ENCODE peak calls at places on chromosome 7, in four cellular contexts. One of them, this sample, is unnamed.

GRCh38 chr7:27104244-27105149 is 2.0 kb upstream of the HOXA2 start:
- DNase-seq in tibial artery: no peak
- DNase-seq in coronary artery: no peak
- DNase-seq in endodermal cell: no peak
- DNase-seq in this sample: no peak

GRCh38 chr7:15889501-15889900 is 203.0 kb upstream of the MEOX2 start:
- DNase-seq in tibial artery: no peak
- DNase-seq in endodermal cell: peak
- DNase-seq in coronary artery: no peak
- DNase-seq in this sample: no peak

GRCh38 chr7:149496642-149497391 is 792 bp downstream of the ZNF746 start:
- DNase-seq in tibial artery: no peak
- DNase-seq in coronary artery: no peak
- DNase-seq in endodermal cell: peak
- DNase-seq in this sample: no peak

GRCh38 chr7:45191361-45191760 is 33.8 kb downstream of the RAMP3 start:
- DNase-seq in coronary artery: no peak
- DNase-seq in endodermal cell: no peak
- DNase-seq in tibial artery: no peak
- DNase-seq in this sample: no peak

GRCh38 chr7:55568613-55569268 is 3.6 kb downstream of the VOPP1 start:
- DNase-seq in coronary artery: no peak
- DNase-seq in endodermal cell: no peak
- DNase-seq in tibial artery: no peak
- DNase-seq in this sample: no peak

GRCh38 chr7:107501593-107501992 is 31.7 kb downstream of the GPR22 start:
- DNase-seq in endodermal cell: peak
- DNase-seq in tibial artery: no peak
- DNase-seq in coronary artery: no peak
- DNase-seq in this sample: no peak

GRCh38 chr7:123215350-123215749 is 15.6 kb upstream of the SLC13A1 start:
- DNase-seq in endodermal cell: no peak
- DNase-seq in coronary artery: no peak
- DNase-seq in tibial artery: no peak
- DNase-seq in this sample: no peak

GRCh38 chr7:114819629-114820362 is 102.1 kb upstream of the MDFIC start:
- DNase-seq in tibial artery: no peak
- DNase-seq in coronary artery: no peak
- DNase-seq in endodermal cell: no peak
- DNase-seq in this sample: peak

GRCh38 chr7:155223503-155223902 is 74.2 kb upstream of the INSIG1 start:
- DNase-seq in tibial artery: no peak
- DNase-seq in endodermal cell: no peak
- DNase-seq in coronary artery: no peak
- DNase-seq in this sample: no peak

GRCh38 chr7:85186083-85186520 is 754 bp downstream of the SEMA3D start:
- DNase-seq in endodermal cell: peak
- DNase-seq in coronary artery: peak
- DNase-seq in tibial artery: peak
- DNase-seq in this sample: peak

GRCh38 chr7:93365341-93365740 is 133.2 kb downstream of the VPS50 start:
- DNase-seq in tibial artery: no peak
- DNase-seq in coronary artery: no peak
- DNase-seq in endodermal cell: no peak
- DNase-seq in this sample: no peak

GRCh38 chr7:22610871-22611757 is 111.1 kb upstream of the STEAP1B start:
- DNase-seq in coronary artery: no peak
- DNase-seq in endodermal cell: no peak
- DNase-seq in tibial artery: no peak
- DNase-seq in this sample: no peak

GRCh38 chr7:74412061-74412460 is 41.6 kb upstream of the GTF2IRD1 start:
- DNase-seq in coronary artery: no peak
- DNase-seq in endodermal cell: peak
- DNase-seq in tibial artery: no peak
- DNase-seq in this sample: no peak

GRCh38 chr7:51009716-51010496 is 227.2 kb upstream of the GRB10 start:
- DNase-seq in coronary artery: peak
- DNase-seq in endodermal cell: no peak
- DNase-seq in tibial artery: no peak
- DNase-seq in this sample: no peak

GRCh38 chr7:142556745-142557144 is 192.5 kb upstream of the PRSS1 start:
- DNase-seq in endodermal cell: peak
- DNase-seq in coronary artery: peak
- DNase-seq in tibial artery: no peak
- DNase-seq in this sample: peak

GRCh38 chr7:84123903-84124573 is 70.6 kb downstream of the SEMA3A start:
- DNase-seq in tibial artery: no peak
- DNase-seq in coronary artery: no peak
- DNase-seq in endodermal cell: no peak
- DNase-seq in this sample: no peak

GRCh38 chr7:24978837-24979469 is 1.0 kb downstream of the OSBPL3 start:
- DNase-seq in endodermal cell: peak
- DNase-seq in tibial artery: no peak
- DNase-seq in coronary artery: no peak
- DNase-seq in this sample: no peak

GRCh38 chr7:107659666-107660065 is 962 bp upstream of the SLC26A4 start:
- DNase-seq in coronary artery: no peak
- DNase-seq in endodermal cell: no peak
- DNase-seq in tibial artery: no peak
- DNase-seq in this sample: no peak

GRCh38 chr7:139680676-139681462 is 96.9 kb downstream of the HIPK2 start:
- DNase-seq in coronary artery: peak
- DNase-seq in tibial artery: peak
- DNase-seq in endodermal cell: no peak
- DNase-seq in this sample: peak

GRCh38 chr7:83161186-83161585 is 1.5 kb downstream of the PCLO start:
- DNase-seq in tibial artery: no peak
- DNase-seq in coronary artery: no peak
- DNase-seq in endodermal cell: no peak
- DNase-seq in this sample: no peak

GRCh38 chr7:65475734-65476319 is 102.2 kb downstream of the ZNF92 start:
- DNase-seq in tibial artery: no peak
- DNase-seq in coronary artery: no peak
- DNase-seq in endodermal cell: no peak
- DNase-seq in this sample: no peak

GRCh38 chr7:120273476-120273975 is 551 bp downstream of the KCND2 start:
- DNase-seq in endodermal cell: peak
- DNase-seq in tibial artery: no peak
- DNase-seq in coronary artery: no peak
- DNase-seq in this sample: peak

GRCh38 chr7:20223356-20223755 is 6.2 kb upstream of the MACC1 start:
- DNase-seq in coronary artery: no peak
- DNase-seq in endodermal cell: no peak
- DNase-seq in tibial artery: no peak
- DNase-seq in this sample: no peak

GRCh38 chr7:42753917-42754363 is 157.9 kb downstream of the C7orf25 start:
- DNase-seq in tibial artery: no peak
- DNase-seq in coronary artery: no peak
- DNase-seq in endodermal cell: no peak
- DNase-seq in this sample: no peak

GRCh38 chr7:28360739-28361138 is 51.6 kb upstream of the CREB5 start:
- DNase-seq in tibial artery: no peak
- DNase-seq in endodermal cell: no peak
- DNase-seq in coronary artery: no peak
- DNase-seq in this sample: no peak

GRCh38 chr7:88922944-88923343 is 127.4 kb upstream of the TEX47 start:
- DNase-seq in endodermal cell: no peak
- DNase-seq in coronary artery: no peak
- DNase-seq in tibial artery: no peak
- DNase-seq in this sample: no peak

GRCh38 chr7:127904706-127905056 is 126.6 kb downstream of the LRRC4 start:
- DNase-seq in endodermal cell: no peak
- DNase-seq in coronary artery: no peak
- DNase-seq in tibial artery: no peak
- DNase-seq in this sample: no peak

GRCh38 chr7:116495737-116496136 is 3.8 kb upstream of the CAV2 start:
- DNase-seq in endodermal cell: no peak
- DNase-seq in coronary artery: no peak
- DNase-seq in tibial artery: no peak
- DNase-seq in this sample: no peak

GRCh38 chr7:38819463-38819862 is 89.5 kb downstream of the VPS41 start:
- DNase-seq in tibial artery: no peak
- DNase-seq in coronary artery: no peak
- DNase-seq in endodermal cell: no peak
- DNase-seq in this sample: no peak

GRCh38 chr7:113013761-113014449 is 72.7 kb downstream of the GPR85 start:
- DNase-seq in tibial artery: no peak
- DNase-seq in endodermal cell: no peak
- DNase-seq in coronary artery: no peak
- DNase-seq in this sample: no peak

GRCh38 chr7:112858838-112859237 is 68.6 kb upstream of the TMEM168 start:
- DNase-seq in endodermal cell: no peak
- DNase-seq in tibial artery: no peak
- DNase-seq in coronary artery: no peak
- DNase-seq in this sample: no peak

GRCh38 chr7:51313276-51314035 is 3.2 kb downstream of the COBL start:
- DNase-seq in endodermal cell: peak
- DNase-seq in coronary artery: no peak
- DNase-seq in tibial artery: no peak
- DNase-seq in this sample: no peak

GRCh38 chr7:79876769-79877362 is 257.8 kb upstream of the GNAI1 start:
- DNase-seq in tibial artery: no peak
- DNase-seq in coronary artery: no peak
- DNase-seq in endodermal cell: no peak
- DNase-seq in this sample: no peak

GRCh38 chr7:79281406-79281805 is 172.1 kb downstream of the MAGI2 start:
- DNase-seq in endodermal cell: no peak
- DNase-seq in coronary artery: no peak
- DNase-seq in tibial artery: no peak
- DNase-seq in this sample: no peak

GRCh38 chr7:56092789-56093531 is at the start of gene PHKG1:
- DNase-seq in tibial artery: peak
- DNase-seq in endodermal cell: peak
- DNase-seq in coronary artery: peak
- DNase-seq in this sample: no peak

GRCh38 chr7:16967174-16967868 is 85.5 kb upstream of the AGR3 start:
- DNase-seq in coronary artery: no peak
- DNase-seq in endodermal cell: no peak
- DNase-seq in tibial artery: no peak
- DNase-seq in this sample: no peak

GRCh38 chr7:72416846-72417245 is 4.7 kb upstream of the CALN1 start:
- DNase-seq in endodermal cell: no peak
- DNase-seq in coronary artery: no peak
- DNase-seq in tibial artery: no peak
- DNase-seq in this sample: no peak
- H3K27ac ChIP-seq in endodermal cell: no peak
- H3K27ac ChIP-seq in coronary artery: no peak
- H3K27ac ChIP-seq in tibial artery: no peak
- H3K27ac ChIP-seq in this sample: no peak

GRCh38 chr7:151459726-151460473 is 20.0 kb upstream of the CRYGN start:
- DNase-seq in tibial artery: peak
- DNase-seq in coronary artery: peak
- DNase-seq in endodermal cell: peak
- DNase-seq in this sample: peak
- H3K27ac ChIP-seq in tibial artery: peak
- H3K27ac ChIP-seq in coronary artery: peak
- H3K27ac ChIP-seq in endodermal cell: peak
- H3K27ac ChIP-seq in this sample: peak

GRCh38 chr7:151117565-151117964 is 31.3 kb downstream of the AGAP3 start:
- DNase-seq in endodermal cell: no peak
- DNase-seq in coronary artery: no peak
- DNase-seq in tibial artery: no peak
- DNase-seq in this sample: no peak
- H3K27ac ChIP-seq in endodermal cell: no peak
- H3K27ac ChIP-seq in coronary artery: no peak
- H3K27ac ChIP-seq in tibial artery: no peak
- H3K27ac ChIP-seq in this sample: peak

GRCh38 chr7:69722836-69723235 is 124.6 kb downstream of the AUTS2 start:
- DNase-seq in tibial artery: no peak
- DNase-seq in coronary artery: no peak
- DNase-seq in endodermal cell: no peak
- DNase-seq in this sample: no peak
- H3K27ac ChIP-seq in tibial artery: no peak
- H3K27ac ChIP-seq in coronary artery: no peak
- H3K27ac ChIP-seq in endodermal cell: no peak
- H3K27ac ChIP-seq in this sample: no peak

DNA sequence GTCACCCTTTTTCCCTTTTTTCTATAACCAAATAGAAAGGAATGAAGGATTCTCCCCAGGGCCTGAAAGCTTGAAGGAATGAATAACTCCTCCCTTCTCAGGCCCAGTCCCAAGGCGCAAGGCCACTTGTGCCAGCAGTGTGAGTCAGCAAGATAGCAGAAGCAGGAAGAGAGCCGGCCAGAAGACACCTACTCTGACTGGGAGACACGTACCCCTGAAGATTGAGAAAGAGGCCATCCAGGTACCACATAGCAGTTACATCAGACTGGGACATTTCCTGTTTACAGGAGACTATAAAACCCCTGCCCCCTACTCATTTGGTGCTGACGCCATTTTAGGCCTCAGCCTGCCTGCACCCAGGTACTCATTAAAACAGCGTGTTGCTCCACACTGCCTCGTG is 65.5 kb downstream of the LRRC17 start:
- DNase-seq in coronary artery: peak
- DNase-seq in endodermal cell: peak
- DNase-seq in tibial artery: peak
- DNase-seq in this sample: no peak
- H3K27ac ChIP-seq in coronary artery: peak
- H3K27ac ChIP-seq in endodermal cell: no peak
- H3K27ac ChIP-seq in tibial artery: peak
- H3K27ac ChIP-seq in this sample: peak

DNA sequence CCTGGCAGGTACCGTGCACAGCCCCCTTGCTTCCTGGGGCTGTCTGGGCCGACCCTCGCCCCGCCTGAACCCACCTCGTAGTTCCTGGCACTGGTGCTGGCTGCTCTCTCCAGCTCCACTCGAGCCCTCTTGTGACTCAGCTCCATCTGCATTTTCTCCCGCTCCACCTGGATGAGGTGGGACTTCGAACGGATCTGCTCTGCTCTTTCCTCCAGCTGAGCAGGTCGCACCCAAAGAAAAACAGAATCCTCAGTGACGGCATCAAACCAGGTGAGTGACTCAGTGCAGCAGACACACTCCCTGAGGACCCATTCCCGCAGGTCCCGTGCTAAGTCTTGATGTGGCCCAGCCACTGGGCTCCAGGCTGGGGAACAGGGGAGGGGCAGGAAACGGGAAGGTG is 7.4 kb downstream of the MAD1L1 start:
- DNase-seq in tibial artery: no peak
- DNase-seq in coronary artery: no peak
- DNase-seq in endodermal cell: no peak
- DNase-seq in this sample: peak
- H3K27ac ChIP-seq in tibial artery: no peak
- H3K27ac ChIP-seq in coronary artery: no peak
- H3K27ac ChIP-seq in endodermal cell: no peak
- H3K27ac ChIP-seq in this sample: peak

GRCh38 chr7:130368347-130368746 is 11.9 kb upstream of the CPA1 start:
- DNase-seq in endodermal cell: no peak
- DNase-seq in tibial artery: peak
- DNase-seq in coronary artery: no peak
- DNase-seq in this sample: no peak
- H3K27ac ChIP-seq in endodermal cell: no peak
- H3K27ac ChIP-seq in tibial artery: no peak
- H3K27ac ChIP-seq in coronary artery: no peak
- H3K27ac ChIP-seq in this sample: no peak

GRCh38 chr7:117818241-117818640 is 55.0 kb downstream of the CTTNBP2 start:
- DNase-seq in tibial artery: no peak
- DNase-seq in endodermal cell: no peak
- DNase-seq in coronary artery: no peak
- DNase-seq in this sample: no peak
- H3K27ac ChIP-seq in tibial artery: no peak
- H3K27ac ChIP-seq in endodermal cell: no peak
- H3K27ac ChIP-seq in coronary artery: no peak
- H3K27ac ChIP-seq in this sample: no peak

This sample was measured in RWPE2.